ENCODE peak calls at places on chromosome 16, in five cellular contexts. X is T-helper 2 cell, L is Daoy, H is stomach, I is lower lobe of right lung. V is an unnamed sample.

GRCh38 chr16:87344931-87345631 is 27.9 kb upstream of the C16orf95 start:
- DNase-seq in X (peak; percentile 30), L (peak; percentile 14), H (peak; percentile 34), I (peak; percentile 65), V (peak; percentile 53)

GRCh38 chr16:77387075-77387474 is 47.8 kb downstream of the ADAMTS18 start:
- DNase-seq in X (no peak), L (no peak), H (no peak), I (no peak), V (no peak)

GRCh38 chr16:10728035-10728462 is 15.6 kb upstream of the NUBP1 start:
- DNase-seq in X (no peak), L (no peak), H (no peak), I (no peak), V (no peak)

GRCh38 chr16:14172200-14172805 is 101.2 kb downstream of the MRTFB start:
- DNase-seq in X (no peak), L (no peak), H (no peak), I (no peak), V (no peak)

GRCh38 chr16:87702325-87702811 is 63.4 kb downstream of the KLHDC4 start:
- DNase-seq in X (no peak), L (no peak), H (no peak), I (no peak), V (peak; percentile 14)

GRCh38 chr16:28218109-28218508 is 6.3 kb upstream of the XPO6 start:
- DNase-seq in X (peak; percentile 52), L (peak; percentile 22), H (peak; percentile 37), I (no peak), V (peak; percentile 53)

GRCh38 chr16:90043526-90043925 is 24.3 kb upstream of the DBNDD1 start:
- DNase-seq in X (no peak), L (peak; percentile 41), H (no peak), I (no peak), V (no peak)

GRCh38 chr16:67456383-67457140 is 24.4 kb downstream of the ATP6V0D1 start:
- DNase-seq in X (no peak), L (no peak), H (peak; percentile 76), I (peak; percentile 53), V (no peak)

GRCh38 chr16:84356591-84357116 is 11.7 kb upstream of the ATP2C2 start:
- DNase-seq in X (no peak), L (peak; percentile 21), H (peak; percentile 32), I (no peak), V (no peak)

GRCh38 chr16:57192720-57193486 is 6.8 kb downstream of the RSPRY1 start:
- DNase-seq in X (no peak), L (no peak), H (no peak), I (no peak), V (no peak)

GRCh38 chr16:84607061-84607460 is 10.8 kb downstream of the COTL1 start:
- DNase-seq in X (no peak), L (no peak), H (no peak), I (no peak), V (no peak)